ENCODE peak calls at places on chromosomes 7 and 10, in five cellular contexts. E is cardiac muscle cell, B is esophagus squamous epithelium, G is spleen, P is colonic mucosa. I is an unnamed sample. For H3K27me3, the result is how much of the 10 kb centered on the place peaks cover.

GRCh38 chr10:96850825-96851224 is 18.7 kb downstream of the LCOR start:
- DNase-seq in B (no peak), E (peak), P (no peak), G (no peak), I (no peak)

GRCh38 chr7:72334066-72334465 is 78.1 kb downstream of the CALN1 start:
- DNase-seq in G (no peak), B (no peak), P (no peak), E (no peak), I (no peak)

GRCh38 chr7:148916186-148916585 is 32.1 kb upstream of the EZH2 start:
- DNase-seq in B (no peak), E (peak), G (no peak), P (no peak), I (no peak)

GRCh38 chr7:140607441-140607989 is 33.1 kb downstream of the DENND2A start:
- DNase-seq in G (peak), E (peak), P (peak), B (no peak), I (no peak)

GRCh38 chr10:32256613-32257437 is 90.1 kb downstream of the EPC1 start:
- DNase-seq in P (peak), G (peak), E (peak), B (no peak), I (peak)

GRCh38 chr7:135697276-135698049 is 30.5 kb downstream of the SLC13A4 start:
- DNase-seq in P (no peak), E (no peak), B (no peak), G (no peak), I (no peak)

GRCh38 chr10:4984223-4984622 is 19.4 kb downstream of the AKR1C2 start:
- DNase-seq in P (no peak), B (no peak), G (peak), E (no peak), I (no peak)

GRCh38 chr7:101916041-101916800 is 98.8 kb downstream of the CUX1 start:
- DNase-seq in B (no peak), E (no peak), P (no peak), G (peak), I (no peak)

GRCh38 chr10:28810062-28810870 is 132.9 kb downstream of the BAMBI start:
- DNase-seq in B (no peak), G (no peak), E (peak), P (peak), I (no peak)

GRCh38 chr10:102644066-102644645 is at the start of gene TRIM8:
- DNase-seq in P (peak), G (peak), E (peak), B (no peak), I (peak)

GRCh38 chr10:120480065-120480600 is 23.1 kb downstream of the PLPP4 start:
- DNase-seq in G (no peak), P (no peak), E (no peak), B (no peak), I (no peak)

GRCh38 chr10:6108631-6109443 is 20.0 kb downstream of the RBM17 start:
- DNase-seq in P (peak), E (peak), B (no peak), G (no peak), I (peak)

GRCh38 chr10:612696-613095 is 76.8 kb downstream of the DIP2C start:
- DNase-seq in G (peak), B (no peak), P (no peak), E (no peak), I (no peak)

GRCh38 chr7:138875794-138876193 is 77.8 kb upstream of the ATP6V0A4 start:
- DNase-seq in E (peak), G (no peak), B (no peak), P (no peak), I (peak)

GRCh38 chr7:630111-630511 is 96.4 kb upstream of the DNAAF5 start:
- DNase-seq in B (no peak), E (no peak), G (peak), P (no peak), I (no peak)

GRCh38 chr7:84784450-84784849 is 402.4 kb downstream of the SEMA3D start:
- DNase-seq in B (no peak), E (no peak), P (no peak), G (no peak), I (peak)

DNA sequence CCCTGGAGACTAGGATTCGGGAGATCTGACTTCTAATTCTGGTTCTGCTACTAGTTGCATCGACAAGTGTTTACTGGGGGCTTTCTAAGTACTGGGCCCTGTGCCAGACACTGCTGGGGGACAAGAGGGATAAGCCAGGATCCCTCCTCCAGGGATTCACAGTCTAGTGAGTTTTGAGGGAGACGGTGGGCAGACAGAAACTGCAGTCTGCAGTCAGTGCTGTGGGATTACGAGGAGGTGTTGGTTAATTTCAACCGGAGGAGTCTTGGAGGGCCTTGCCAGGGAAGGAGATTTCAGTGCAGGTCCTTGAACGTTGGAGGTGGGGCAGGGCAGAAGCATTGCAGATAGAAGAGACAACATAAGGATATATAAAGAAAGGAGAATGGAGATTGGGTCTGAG is 3.5 kb upstream of the KCNH2 start:
- DNase-seq in P (no peak), G (no peak), E (no peak), B (no peak), I (no peak)
- H3K27ac ChIP-seq in P (no peak), G (no peak), E (no peak), B (no peak), I (no peak)

GRCh38 chr7:151410405-151411390 is 860 bp upstream of the WDR86 start:
- DNase-seq in P (no peak), B (no peak), G (peak), E (peak), I (no peak)
- H3K27me3 ChIP-seq in P (under half), B (under half), G (under half), E (under half), I (under half)

GRCh38 chr10:44199267-44199666 is 185.6 kb downstream of the CXCL12 start:
- DNase-seq in E (no peak), P (no peak), G (no peak), B (no peak), I (no peak)
- H3K27ac ChIP-seq in E (no peak), P (no peak), G (no peak), B (peak), I (no peak)

DNA sequence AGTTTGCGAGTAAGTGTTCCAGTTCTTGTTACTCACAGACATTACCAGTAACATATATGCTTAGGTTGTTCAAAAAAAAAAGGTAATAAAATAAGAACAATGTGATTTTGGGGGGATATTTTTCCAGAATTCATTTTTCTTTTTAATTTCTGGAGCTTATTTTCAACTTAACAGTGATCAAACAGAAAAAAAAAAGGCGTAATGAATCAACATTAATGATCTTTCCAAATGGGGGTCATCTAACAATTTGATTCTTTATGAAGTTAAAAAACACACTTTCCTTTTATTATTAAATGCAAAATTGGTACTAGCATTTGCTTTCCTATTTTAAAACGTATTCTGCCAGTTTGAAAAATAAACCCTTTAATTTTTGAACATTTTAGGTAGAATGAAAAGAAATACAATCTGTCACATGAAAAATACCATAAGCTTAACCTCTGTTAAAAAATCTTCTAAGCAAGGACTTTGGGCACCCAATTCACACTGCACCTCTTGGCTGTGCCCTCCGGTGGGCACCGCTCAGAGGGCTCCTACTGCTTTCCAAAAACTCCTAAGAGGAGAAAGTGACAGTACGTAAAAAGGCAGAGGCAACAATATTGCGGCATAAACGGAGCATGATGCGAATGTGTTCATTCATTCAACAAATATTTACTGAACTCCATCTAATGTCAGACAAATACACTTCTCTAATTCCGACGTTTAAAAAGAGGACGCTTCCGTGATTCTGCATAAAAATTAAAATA is 32.6 kb downstream of the CNPY1 start:
- DNase-seq in G (no peak), B (no peak), E (no peak), P (no peak), I (no peak)
- H3K27me3 ChIP-seq in G (half or more), B (under half), E (half or more), P (under half), I (under half)

GRCh38 chr7:46170792-46171191 is 249.7 kb upstream of the IGFBP3 start:
- DNase-seq in P (no peak), B (no peak), E (no peak), G (no peak), I (no peak)
- H3K27ac ChIP-seq in P (no peak), B (no peak), E (no peak), G (no peak), I (no peak)

GRCh38 chr7:114083714-114084113 is 164.9 kb upstream of the PPP1R3A start:
- DNase-seq in E (no peak), G (no peak), P (no peak), B (no peak), I (peak)
- H3K27me3 ChIP-seq in E (half or more), G (half or more), P (under half), B (under half), I (under half)

GRCh38 chr10:61397175-61397986 is 55.8 kb downstream of the TMEM26 start:
- DNase-seq in B (no peak), P (no peak), E (peak), G (no peak), I (peak)
- H3K27ac ChIP-seq in B (no peak), P (no peak), E (peak), G (peak), I (no peak)

GRCh38 chr10:116668018-116668417 is 47.3 kb downstream of the PNLIPRP2 start:
- DNase-seq in E (no peak), P (no peak), B (no peak), G (no peak), I (no peak)
- H3K27me3 ChIP-seq in E (under half), P (under half), B (under half), G (under half), I (under half)

DNA sequence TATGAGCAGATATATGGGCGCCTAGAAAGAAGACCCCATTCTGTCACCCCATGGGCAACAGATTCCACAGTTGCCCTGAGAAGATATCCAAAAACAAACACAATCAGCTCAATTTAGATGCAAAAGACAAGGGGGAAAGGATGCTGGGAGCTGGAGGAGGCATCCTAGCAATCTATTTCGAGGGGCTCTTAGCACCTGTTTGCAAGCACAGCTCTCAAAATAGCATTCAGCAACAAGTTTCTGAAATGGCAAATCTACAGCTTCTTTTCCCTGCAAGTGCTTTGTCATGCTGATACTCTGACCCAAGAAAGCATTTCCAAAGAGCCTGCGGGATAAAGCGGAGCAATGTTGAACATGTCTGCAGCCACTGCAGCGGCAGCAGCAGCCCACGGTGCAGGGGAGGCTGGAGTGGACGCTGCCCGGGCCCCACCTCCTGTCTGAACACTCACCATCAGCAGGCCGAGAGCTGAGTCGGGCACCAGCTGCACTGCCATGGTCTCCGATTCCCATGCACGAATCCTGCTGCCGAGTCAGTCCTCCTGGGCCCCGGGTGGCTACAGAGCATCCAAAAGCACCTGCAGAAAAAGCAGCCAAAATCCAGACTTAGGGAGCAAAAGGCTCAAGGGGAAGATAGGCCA is 996 bp downstream of the FRMD4A start:
- DNase-seq in P (no peak), G (no peak), E (no peak), B (no peak), I (no peak)
- H3K27ac ChIP-seq in P (no peak), G (no peak), E (no peak), B (no peak), I (no peak)